ENCODE peak calls at places on chromosomes 3 and 15, in eight cellular contexts. Q is MM.1S, P is hepatocyte, X is GM23248, U is neural progenitor cell, M is HCT116, O is SK-N-SH, D is PC-3. N is an unnamed sample.

GRCh38 chr15:100114100-100114499 is 227.7 kb downstream of the ADAMTS17 start:
- DNase-seq in X (peak; percentile 70), P (no peak), O (no peak), U (peak; percentile 28), Q (no peak), D (no peak), M (no peak), N (no peak)

GRCh38 chr15:63985221-63986184 is 60.8 kb downstream of the DAPK2 start:
- DNase-seq in Q (no peak), D (no peak), U (no peak), P (no peak), X (peak; percentile 41), O (no peak), M (no peak), N (no peak)

GRCh38 chr3:10926831-10927521 is 65.6 kb upstream of the SLC6A1 start:
- DNase-seq in X (peak; percentile 45), Q (no peak), U (no peak), M (no peak), P (no peak), D (peak; percentile 58), O (no peak), N (no peak)

GRCh38 chr3:28114893-28115292 is 126.5 kb upstream of the CMC1 start:
- DNase-seq in M (no peak), D (no peak), O (no peak), X (no peak), P (peak; percentile 38), Q (no peak), U (no peak), N (no peak)

GRCh38 chr15:98686983-98687382 is 38.6 kb downstream of the IGF1R start:
- DNase-seq in M (no peak), D (no peak), Q (no peak), U (no peak), P (no peak), X (no peak), O (no peak), N (no peak)

GRCh38 chr3:105362021-105362665 is 4.6 kb upstream of the ALCAM start:
- DNase-seq in X (peak; percentile 76), O (no peak), D (peak; percentile 82), U (no peak), M (no peak), Q (no peak), P (no peak), N (no peak)

GRCh38 chr15:76150508-76150907 is 90.7 kb downstream of the TMEM266 start:
- DNase-seq in U (no peak), O (no peak), Q (no peak), X (peak; percentile 28), M (no peak), D (no peak), P (no peak), N (no peak)

GRCh38 chr15:52161406-52161966 is 29.7 kb downstream of the GNB5 start:
- DNase-seq in P (no peak), Q (no peak), O (no peak), X (no peak), U (no peak), D (no peak), M (no peak), N (no peak)

GRCh38 chr3:177179281-177180067 is 17.8 kb downstream of the TBL1XR1 start:
- DNase-seq in P (no peak), O (no peak), M (no peak), U (no peak), Q (no peak), D (no peak), X (no peak), N (peak; percentile 51)

GRCh38 chr15:69730281-69731235 is 277.9 kb downstream of the RPLP1 start:
- DNase-seq in X (no peak), O (no peak), U (no peak), M (no peak), D (peak; percentile 51), P (no peak), Q (no peak), N (no peak)

GRCh38 chr3:108835101-108835500 is 12.5 kb downstream of the TRAT1 start:
- DNase-seq in O (no peak), M (no peak), D (no peak), Q (no peak), X (no peak), U (no peak), P (no peak), N (no peak)

GRCh38 chr15:62250176-62250575 is 85.1 kb upstream of the C2CD4B start:
- DNase-seq in X (no peak), D (no peak), M (no peak), P (no peak), Q (no peak), U (no peak), O (no peak), N (no peak)

GRCh38 chr3:160665784-160666526 is 11.0 kb upstream of the ARL14 start:
- DNase-seq in U (peak; percentile 36), M (no peak), D (peak; percentile 90), Q (peak; percentile 76), X (peak; percentile 80), O (peak; percentile 45), P (no peak), N (no peak)

GRCh38 chr15:90581771-90582471 is 52.2 kb downstream of the CRTC3 start:
- DNase-seq in U (no peak), M (no peak), P (no peak), D (no peak), Q (no peak), X (no peak), O (no peak), N (peak; percentile 53)

GRCh38 chr3:36677331-36678007 is 86.9 kb downstream of the DCLK3 start:
- DNase-seq in X (peak; percentile 98), Q (no peak), O (no peak), M (peak; percentile 29), D (peak; percentile 97), U (peak; percentile 8), P (no peak), N (no peak)

DNA sequence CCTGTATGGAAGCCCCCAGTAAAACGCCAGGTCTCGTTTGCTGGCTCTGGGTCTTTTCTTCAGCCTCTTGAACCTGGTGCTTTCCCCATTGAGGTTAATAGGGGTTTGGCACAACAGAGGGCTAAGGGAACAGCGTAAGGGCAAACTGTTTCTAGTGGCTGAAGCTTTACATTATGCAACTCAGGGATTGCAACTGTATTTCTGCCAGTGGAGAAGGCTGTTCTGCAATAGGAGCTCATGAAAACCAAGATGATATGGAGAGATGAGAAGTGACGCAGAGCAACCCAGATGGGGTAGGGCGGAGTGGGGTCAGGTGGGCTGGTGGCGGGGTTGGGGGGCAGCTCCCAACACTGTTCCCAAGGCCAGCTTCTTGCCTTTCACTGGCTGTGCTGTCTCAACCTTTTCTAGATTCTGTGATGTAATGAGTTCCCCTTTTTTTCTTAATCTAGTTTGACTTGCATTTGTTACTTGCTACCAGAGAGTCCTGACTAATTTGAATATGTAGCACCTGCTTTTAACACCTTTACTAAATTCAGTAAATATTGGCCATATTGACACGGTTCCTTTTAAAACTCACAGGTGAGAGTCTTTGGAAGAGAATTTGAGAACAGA is 7.2 kb downstream of the GXYLT2 start:
- DNase-seq in U (no peak), O (no peak), M (no peak), D (no peak), X (no peak), P (no peak), Q (no peak), N (no peak)
- TF ChIP-seq EZH2phosphoT487 in U (no peak), O (no peak), M (no peak), D (no peak), X (no peak), P (no peak), Q (no peak), N (no peak)

DNA sequence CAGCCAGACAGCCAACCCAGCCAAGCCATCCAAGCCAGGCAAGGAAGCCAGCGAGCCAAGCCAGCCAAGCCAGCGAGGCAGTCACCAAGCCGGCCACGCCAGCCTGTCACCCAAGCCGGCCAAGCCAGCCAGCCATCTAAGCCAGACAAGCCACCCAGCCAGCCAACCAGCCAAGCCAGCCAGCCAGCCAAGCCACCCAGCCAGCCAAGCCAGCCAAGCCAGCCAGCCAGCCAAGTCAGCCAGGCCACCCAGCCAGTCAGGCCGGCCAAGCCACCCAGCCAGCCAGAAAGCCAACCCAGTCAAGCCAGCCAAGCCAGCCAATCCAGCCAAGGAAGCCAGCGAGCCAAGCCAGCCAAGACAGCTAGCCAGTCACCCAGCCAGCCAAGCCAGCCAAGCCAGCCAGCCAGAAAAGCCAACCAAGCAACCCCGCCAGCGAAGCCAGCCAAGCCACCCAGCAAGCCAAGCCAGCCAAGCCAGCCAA is 201.2 kb downstream of the GOLGA6L6 start:
- DNase-seq in O (peak; percentile 34), D (peak; percentile 17), M (no peak), U (no peak), Q (peak; percentile 9), X (no peak), P (peak; percentile 89), N (no peak)
- H3K9me3 ChIP-seq in O (no peaks in the 10 kb centered on the region), D (peaks cover 50% of the 10 kb centered on the region), M (peaks cover 31% of the 10 kb centered on the region), U (peaks cover 24% of the 10 kb centered on the region), Q (no peaks in the 10 kb centered on the region), X (no peaks in the 10 kb centered on the region), P (peaks cover 51% of the 10 kb centered on the region), N (peaks cover 24% of the 10 kb centered on the region)

DNA sequence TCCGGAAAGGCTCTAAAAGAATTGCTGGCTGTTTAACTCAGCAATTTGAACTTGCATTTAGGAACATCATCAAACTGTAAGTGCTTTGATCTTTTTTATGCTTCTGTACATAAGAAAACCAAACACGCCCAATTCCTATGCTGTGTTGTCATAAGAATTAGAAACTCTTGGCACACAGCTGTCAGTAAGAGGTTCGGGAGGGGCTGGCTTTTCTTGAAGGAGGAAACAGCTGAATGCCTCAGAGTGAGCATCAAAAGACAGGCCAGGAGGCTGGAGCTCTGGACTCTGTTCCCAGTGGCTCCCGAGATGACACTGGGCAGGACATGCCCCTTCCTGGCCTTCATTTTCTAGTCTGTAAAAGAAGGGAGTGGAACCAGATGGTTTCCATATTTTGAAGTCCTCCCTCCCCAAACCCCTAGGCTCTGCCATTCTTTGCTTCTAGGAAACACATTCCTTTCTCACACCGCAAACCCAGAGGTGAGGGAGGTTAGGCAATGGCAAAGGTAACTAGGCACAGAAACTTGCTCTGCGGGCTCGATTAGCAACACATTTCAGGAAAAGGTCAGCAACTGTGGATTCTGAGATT is 73.8 kb upstream of the DLG1 start:
- DNase-seq in X (peak; percentile 93), D (peak; percentile 98), O (no peak), Q (no peak), M (no peak), P (peak; percentile 88), U (peak; percentile 39), N (no peak)
- TF ChIP-seq EZH2phosphoT487 in X (no peak), D (no peak), O (no peak), Q (no peak), M (no peak), P (no peak), U (no peak), N (no peak)

GRCh38 chr15:95699578-95699977 is 630.9 kb upstream of the NR2F2 start:
- DNase-seq in X (no peak), Q (no peak), D (no peak), U (no peak), M (no peak), P (no peak), O (no peak), N (no peak)

GRCh38 chr15:95693917-95694316 is 636.6 kb upstream of the NR2F2 start:
- DNase-seq in D (no peak), U (no peak), P (no peak), Q (no peak), O (no peak), M (no peak), X (peak; percentile 42), N (no peak)

GRCh38 chr15:95698230-95698629 is 632.3 kb upstream of the NR2F2 start:
- DNase-seq in Q (no peak), M (no peak), X (no peak), O (no peak), P (no peak), D (no peak), U (no peak), N (no peak)

GRCh38 chr15:95701410-95701809 is 629.1 kb upstream of the NR2F2 start:
- DNase-seq in Q (no peak), X (no peak), P (no peak), O (no peak), U (no peak), D (no peak), M (no peak), N (no peak)

GRCh38 chr15:95698971-95699370 is 631.5 kb upstream of the NR2F2 start:
- DNase-seq in P (no peak), U (no peak), M (no peak), X (peak; percentile 54), O (no peak), D (no peak), Q (no peak), N (no peak)
- H3K9me3 ChIP-seq in P (peaks cover 3% of the 10 kb centered on the region), U (peaks cover 23% of the 10 kb centered on the region), M (peaks cover 11% of the 10 kb centered on the region), X (peaks cover 20% of the 10 kb centered on the region), O (peaks cover 10% of the 10 kb centered on the region), D (peaks cover 22% of the 10 kb centered on the region), Q (no peaks in the 10 kb centered on the region), N (peaks cover 11% of the 10 kb centered on the region)

N was measured in OCI-LY7.